ENCODE peak calls at places on chromosomes 7 and 10, in nine cellular contexts. Q, Y, V, G, Z, L, P, D and X are unnamed samples.

GRCh38 chr7:31937982-31938381 is 132.2 kb downstream of the PDE1C start:
- DNase-seq in Q (no peak), Y (no peak), V (no peak), G (no peak), Z (no peak), L (no peak), P (no peak), D (no peak), X (no peak)

GRCh38 chr7:29384277-29384676 is 179.4 kb upstream of the PRR15 start:
- DNase-seq in Q (no peak), Y (no peak), V (no peak), G (no peak), Z (no peak), L (no peak), P (no peak), D (no peak), X (no peak)

GRCh38 chr7:143967398-143967797 is 12.8 kb downstream of the OR2F1 start:
- DNase-seq in Q (no peak), Y (no peak), V (no peak), G (no peak), Z (no peak), L (no peak), P (no peak), D (no peak), X (no peak)

GRCh38 chr7:69225544-69225943 is 372.7 kb upstream of the AUTS2 start:
- DNase-seq in Q (no peak), Y (no peak), V (no peak), G (no peak), Z (no peak), L (no peak), P (no peak), D (no peak), X (no peak)

GRCh38 chr10:30231071-30231652 is 117.9 kb downstream of the MTPAP start:
- DNase-seq in Q (no peak), Y (no peak), V (no peak), G (peak), Z (no peak), L (no peak), P (no peak), D (no peak), X (no peak)

GRCh38 chr7:93013471-93014061 is 104.2 kb downstream of the SAMD9 start:
- DNase-seq in Q (no peak), Y (no peak), V (no peak), G (no peak), Z (no peak), L (no peak), P (no peak), D (no peak), X (no peak)

GRCh38 chr10:94299417-94299816 is 63.3 kb downstream of the NOC3L start:
- DNase-seq in Q (peak), Y (no peak), V (no peak), G (peak), Z (no peak), L (no peak), P (peak), D (no peak), X (no peak)

GRCh38 chr10:117165557-117166419 is 27.7 kb upstream of the VAX1 start:
- DNase-seq in Q (peak), Y (no peak), V (no peak), G (peak), Z (no peak), L (no peak), P (no peak), D (peak), X (no peak)

GRCh38 chr7:88291401-88292173 is 15.1 kb downstream of the STEAP4 start:
- DNase-seq in Q (peak), Y (no peak), V (no peak), G (peak), Z (no peak), L (no peak), P (no peak), D (no peak), X (no peak)

GRCh38 chr7:157691521-157692155 is 354.8 kb downstream of the DNAJB6 start:
- DNase-seq in Q (no peak), Y (no peak), V (peak), G (no peak), Z (no peak), L (no peak), P (no peak), D (no peak), X (no peak)